ENCODE peak calls at places on chromosomes 5 and 9, in six cellular contexts. K is esophagus squamous epithelium, A is breast epithelium, V is HCT116, X is right lobe of liver, D is suprapubic skin. G is an unnamed sample.

GRCh38 chr5:170660531-170660930 is 123.0 kb upstream of the GABRP start:
- DNase-seq in A (no peak), X (no peak), D (no peak), V (no peak), K (no peak), G (no peak)

GRCh38 chr5:32202394-32202793 is 28.3 kb upstream of the GOLPH3 start:
- DNase-seq in A (no peak), K (no peak), D (no peak), V (no peak), X (no peak), G (no peak)

GRCh38 chr5:173853370-173854131 is 34.6 kb upstream of the CPEB4 start:
- DNase-seq in X (no peak), D (no peak), A (no peak), V (no peak), K (no peak), G (no peak)

GRCh38 chr5:76473676-76474075 is 70.6 kb downstream of the IQGAP2 start:
- DNase-seq in D (no peak), V (no peak), K (no peak), A (no peak), X (no peak), G (no peak)

GRCh38 chr5:39294736-39295135 is 69.6 kb downstream of the C9 start:
- DNase-seq in K (no peak), D (no peak), X (no peak), A (no peak), V (no peak), G (no peak)

GRCh38 chr9:129520082-129520481 is 100.8 kb downstream of the C9orf50 start:
- DNase-seq in X (no peak), D (peak), V (no peak), K (no peak), A (no peak), G (no peak)

GRCh38 chr5:180323929-180324632 is 29.1 kb downstream of the GFPT2 start:
- DNase-seq in D (no peak), X (no peak), A (no peak), K (no peak), V (no peak), G (no peak)

GRCh38 chr9:12794024-12794799 is 19.4 kb downstream of the LURAP1L start:
- DNase-seq in D (no peak), V (no peak), A (no peak), X (no peak), K (no peak), G (no peak)

GRCh38 chr5:53199882-53200281 is 90.3 kb upstream of the MOCS2 start:
- DNase-seq in V (no peak), K (no peak), X (no peak), A (no peak), D (no peak), G (no peak)

GRCh38 chr9:130266236-130267098 is 907 bp downstream of the HMCN2 start:
- DNase-seq in D (peak), A (no peak), V (no peak), X (no peak), K (no peak), G (peak)

GRCh38 chr9:112028242-112029221 is 131.9 kb downstream of the UGCG start:
- DNase-seq in V (no peak), K (no peak), D (no peak), X (no peak), A (no peak), G (no peak)

GRCh38 chr5:127942246-127943060 is 141.1 kb upstream of the SLC12A2 start:
- DNase-seq in A (no peak), X (no peak), K (no peak), V (no peak), D (no peak), G (no peak)

GRCh38 chr9:89477395-89477794 is 20.5 kb downstream of the SEMA4D start:
- DNase-seq in X (peak), K (no peak), V (no peak), D (peak), A (no peak), G (no peak)

GRCh38 chr5:58582411-58583393 is at the start of gene RAB3C:
- DNase-seq in X (peak), K (peak), V (peak), D (peak), A (peak), G (peak)

DNA sequence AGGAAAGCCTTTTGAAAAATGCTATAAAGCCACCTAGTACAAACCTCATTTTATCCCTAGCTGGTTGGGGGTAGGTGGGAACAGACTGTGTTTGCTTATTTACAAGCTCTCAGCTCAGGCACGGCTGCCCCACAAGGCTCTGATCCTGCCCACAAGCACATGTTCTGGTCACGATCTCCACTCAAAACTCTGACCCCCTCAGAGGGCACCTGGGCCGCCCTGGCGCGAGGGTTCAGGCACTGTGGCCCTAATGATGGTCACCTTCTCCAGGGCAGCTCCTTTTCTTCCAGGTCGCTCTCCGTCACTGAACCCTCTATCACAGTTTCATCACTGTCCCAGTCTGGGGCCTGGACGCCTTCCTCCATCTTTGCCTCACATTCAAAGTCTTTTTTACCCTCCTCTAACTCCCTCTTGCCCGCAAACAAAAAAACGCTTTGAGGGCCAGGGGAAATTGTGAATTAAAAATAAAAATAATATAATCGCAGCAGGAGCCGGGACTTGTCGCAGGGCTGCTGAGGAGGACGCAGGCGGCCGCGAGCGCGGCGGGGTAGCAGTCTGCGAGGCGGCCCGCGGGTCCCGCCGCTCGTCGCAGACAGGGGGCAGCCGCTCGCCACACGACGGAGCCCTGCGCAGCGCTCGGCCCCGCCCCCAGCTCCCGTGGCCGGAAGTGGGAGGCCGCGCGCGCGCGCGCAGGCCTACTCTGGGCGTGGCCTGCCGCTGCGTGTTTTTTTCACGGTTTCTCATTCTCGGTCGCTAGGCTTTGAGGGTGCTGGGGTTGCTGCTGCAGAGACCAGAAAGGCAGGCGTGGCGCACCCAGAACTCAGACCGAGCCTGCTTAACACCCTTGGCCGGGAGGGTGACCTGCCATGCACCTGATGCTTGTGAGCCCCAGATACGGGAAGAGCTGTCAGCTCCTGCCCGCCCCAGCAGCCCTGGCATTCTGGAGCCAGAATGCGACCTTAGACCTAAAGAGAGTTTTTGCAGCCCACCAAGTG is at the start of gene ANKRD31:
- DNase-seq in V (peak), K (peak), D (peak), X (peak), A (peak), G (peak)
- TF ChIP-seq POLR2A in V (no peak), K (no peak), D (peak), X (peak), A (no peak), G (no peak)

GRCh38 chr9:124908098-124908497 is 32.8 kb downstream of the GOLGA1 start:
- DNase-seq in K (no peak), V (no peak), X (no peak), A (no peak), D (no peak), G (peak)
- H3K4me3 ChIP-seq in K (no peak), V (no peak), X (no peak), A (no peak), D (no peak), G (no peak)

DNA sequence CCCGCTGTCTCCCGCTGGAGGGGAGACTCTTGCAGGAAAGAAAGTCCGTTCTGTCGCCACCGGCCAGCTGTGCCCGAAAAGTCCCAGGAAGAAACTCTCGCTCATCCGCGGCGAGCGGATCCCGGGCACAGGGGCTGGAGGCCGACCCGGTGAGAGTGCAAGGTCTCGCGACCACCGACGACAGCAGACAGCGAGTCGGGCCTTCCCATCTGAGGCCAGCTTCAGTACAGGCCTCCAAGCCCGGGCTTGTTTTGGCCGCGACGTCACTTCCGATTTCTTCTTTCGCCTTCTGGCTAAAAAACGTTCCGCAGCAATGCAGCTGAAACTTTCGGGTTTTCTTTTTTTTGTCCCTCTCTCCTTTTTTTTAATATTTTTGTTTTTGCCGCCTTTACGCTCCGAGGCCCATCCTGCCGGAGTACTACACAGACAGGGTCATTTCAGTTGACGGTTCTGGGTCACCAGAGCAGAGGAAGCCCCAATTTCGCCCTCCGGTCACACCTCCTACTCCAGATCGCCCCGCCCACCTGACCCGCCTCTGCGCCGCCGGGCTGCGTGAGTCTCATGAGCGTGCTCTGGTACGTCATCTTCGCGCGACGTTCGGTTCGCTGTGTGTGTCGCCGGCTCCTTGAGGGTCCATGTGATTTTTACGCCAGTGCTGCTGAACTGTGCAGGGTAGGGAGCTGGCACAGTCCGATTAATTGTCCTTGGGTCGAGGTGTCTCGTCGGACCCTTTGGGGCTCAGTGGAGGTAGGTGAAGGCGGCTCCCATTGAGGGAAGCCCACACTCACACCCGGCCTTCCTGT is at the start of the genes ANKRA2 and UTP15:
- DNase-seq in A (peak), K (peak), X (peak), V (peak), D (peak), G (peak)
- TF ChIP-seq POLR2A in A (peak), K (peak), X (peak), V (peak), D (peak), G (peak)

GRCh38 chr5:139481122-139481533 is 1.4 kb downstream of the STING1 start:
- DNase-seq in K (no peak), A (peak), D (no peak), V (no peak), X (no peak), G (no peak)
- H3K4me3 ChIP-seq in K (peak), A (peak), D (peak), V (peak), X (peak), G (peak)

DNA sequence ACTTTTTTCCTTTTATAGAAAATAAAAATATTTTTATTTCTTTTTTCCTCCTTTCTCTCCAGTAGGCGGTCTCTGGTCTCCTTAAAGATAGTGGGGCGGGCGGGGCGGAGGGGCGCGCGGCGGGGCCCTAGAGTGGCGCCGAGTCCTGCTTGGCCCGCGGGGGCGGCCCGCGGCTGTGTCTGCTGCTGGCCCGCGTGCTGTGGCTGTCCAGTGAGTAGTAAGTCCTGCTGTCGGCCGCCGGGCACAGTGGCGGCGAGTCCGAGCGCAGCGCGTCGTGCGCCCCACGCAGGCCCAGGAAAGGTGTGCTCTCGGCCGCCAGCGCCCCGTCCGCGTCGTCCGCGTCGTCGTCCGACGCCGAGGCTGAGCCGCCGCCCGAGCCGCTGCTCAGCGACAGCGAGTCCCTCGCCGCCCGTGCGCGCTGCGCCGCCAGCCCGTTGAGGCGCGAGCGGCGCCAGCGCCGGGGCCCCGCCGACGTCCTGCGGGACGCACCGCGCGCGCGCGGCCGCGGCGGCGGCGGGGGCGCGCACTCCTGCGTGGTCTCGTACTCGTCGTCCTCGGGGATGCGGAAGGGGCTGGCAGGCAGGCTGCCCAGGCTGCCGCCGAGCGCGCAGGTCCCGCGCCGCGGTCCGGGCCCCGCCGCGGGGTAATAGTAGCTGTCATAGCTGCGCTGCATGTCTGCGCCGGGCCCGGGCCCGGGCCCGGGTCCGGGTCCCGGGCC is 52.3 kb downstream of the PSD2 start:
- DNase-seq in A (no peak), D (no peak), V (no peak), K (no peak), X (no peak), G (no peak)
- TF ChIP-seq POLR2A in A (no peak), D (peak), V (peak), K (no peak), X (peak), G (no peak)

DNA sequence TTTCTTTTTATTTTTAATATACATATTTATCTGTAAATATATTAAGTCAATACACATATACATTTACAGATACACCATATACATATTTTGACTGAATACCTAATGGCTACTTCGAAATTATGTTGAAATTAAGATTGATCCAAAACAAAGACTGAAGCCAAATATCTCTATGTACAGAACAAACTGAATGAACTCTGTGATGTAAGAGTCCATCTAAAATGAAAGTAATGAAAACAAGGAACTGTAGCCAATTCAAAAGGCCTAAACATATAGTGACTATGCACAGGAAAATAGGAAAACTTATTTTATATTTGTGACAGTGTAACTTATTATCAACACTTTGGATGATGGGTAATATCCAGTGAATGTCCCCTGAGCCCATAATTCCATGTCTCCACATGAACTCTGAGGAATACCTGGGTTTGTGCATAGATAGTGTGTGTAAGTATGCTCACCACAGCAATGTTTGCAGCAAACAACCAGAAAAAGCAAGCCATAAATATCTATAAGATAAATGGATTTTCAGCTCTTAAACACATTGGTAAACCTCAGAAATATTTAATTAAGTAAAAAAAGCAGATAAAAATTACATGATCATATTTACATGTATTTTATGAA is 517.2 kb upstream of the CDH6 start:
- DNase-seq in K (no peak), X (no peak), V (no peak), D (no peak), A (no peak), G (no peak)
- H3K4me3 ChIP-seq in K (no peak), X (no peak), V (no peak), D (no peak), A (no peak), G (no peak)

DNA sequence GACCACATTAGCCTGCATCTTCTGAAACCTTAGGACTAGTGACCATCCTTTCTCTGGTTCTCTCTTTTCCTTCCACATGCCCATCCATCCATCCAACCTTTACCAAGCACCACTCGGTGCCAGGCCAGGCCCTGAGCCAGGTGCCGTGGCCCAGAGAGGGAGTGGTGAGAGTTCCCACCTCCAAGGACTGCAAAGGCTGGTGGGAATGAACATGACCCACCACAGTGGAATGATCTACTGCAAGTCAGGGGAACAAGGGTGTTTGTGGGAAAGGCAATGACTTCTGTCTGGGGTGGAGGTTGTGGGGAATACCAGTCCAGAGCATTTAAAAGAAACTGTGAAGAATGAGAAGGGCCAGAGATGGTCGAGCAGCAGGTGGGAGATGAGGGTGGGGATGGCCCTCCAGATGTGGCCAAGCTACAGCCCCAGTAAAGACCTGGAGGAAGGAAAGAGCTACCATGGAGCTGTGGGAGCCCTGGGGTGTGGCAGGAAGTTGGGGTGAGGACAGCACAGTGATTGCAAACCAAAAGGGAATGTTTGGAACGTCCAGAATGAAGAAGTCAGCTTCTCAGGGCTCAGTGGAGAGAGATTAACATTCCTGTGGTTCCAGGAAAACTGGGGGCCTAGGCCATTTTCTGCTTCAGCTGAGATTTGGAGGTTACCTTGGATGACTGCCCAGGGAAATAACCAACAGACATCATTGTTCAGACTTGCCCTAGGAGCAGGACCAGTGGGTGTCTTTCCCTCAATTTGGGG is 30.6 kb upstream of the CORO2A start:
- DNase-seq in V (peak), X (no peak), A (peak), K (no peak), D (no peak), G (no peak)
- TF ChIP-seq POLR2A in V (no peak), X (no peak), A (no peak), K (no peak), D (no peak), G (no peak)

GRCh38 chr9:93184439-93185221 is 691 bp downstream of the WNK2 start:
- DNase-seq in V (no peak), D (no peak), K (no peak), X (no peak), A (no peak), G (no peak)
- H3K4me3 ChIP-seq in V (peak), D (peak), K (peak), X (peak), A (peak), G (peak)